ENCODE peak calls at places on chromosomes 5 and 9, in eight cellular contexts. D is GF-D8; Y is activated T-helper 9 cell treated with anti-CD3 and anti-CD28 coated beads, Interleukin-2, amount 50 U/mL, for 16 hours; U is stimulated activated CD4-positive, alpha-beta T cell treated with anti-CD3 and anti-CD28 coated beads, Interleukin-12 subunit alpha, Interleukin-12 subunit beta, amount 100 ng/mL, for 4 hours; K is CD4-positive, alpha-beta memory T cell; I is stimulated activated CD8-positive, alpha-beta memory T cell treated with anti-CD3 and anti-CD28 coated beads, Interleukin-2, amount 100 ng/mL, for 48 hours; V is DMS153; Q is retina. R is an unnamed sample.
A peak's percentile ranks its signal among the peaks of the same experiment; 100 is the strongest.

GRCh38 chr9:101487443-101487855 is 46.2 kb upstream of the RNF20 start:
- DNase-seq in D (no peak), Y (no peak), U (no peak), K (no peak), I (no peak), V (no peak), Q (no peak), R (no peak)

GRCh38 chr9:127785023-127785932 is 556 bp upstream of the CDK9 start:
- DNase-seq in D (peak; percentile 41), Y (peak; percentile 86), U (peak; percentile 85), K (peak; percentile 93), I (peak; percentile 79), V (peak; percentile 70), Q (peak; percentile 95), R (peak; percentile 93)

GRCh38 chr5:158287643-158288228 is 428.8 kb upstream of the CLINT1 start:
- DNase-seq in D (no peak), Y (no peak), U (no peak), K (no peak), I (no peak), V (no peak), Q (no peak), R (no peak)

GRCh38 chr9:128061305-128061704 is 5.8 kb downstream of the NAIF1 start:
- DNase-seq in D (no peak), Y (no peak), U (no peak), K (no peak), I (no peak), V (no peak), Q (no peak), R (no peak)

GRCh38 chr5:95846554-95847260 is 24.2 kb upstream of the GLRX start:
- DNase-seq in D (no peak), Y (peak; percentile 45), U (peak; percentile 59), K (peak; percentile 69), I (peak; percentile 37), V (peak; percentile 6), Q (peak; percentile 63), R (peak; percentile 70)

GRCh38 chr9:69980041-69980440 is 63.6 kb upstream of the MAMDC2 start:
- DNase-seq in D (no peak), Y (no peak), U (no peak), K (no peak), I (no peak), V (no peak), Q (no peak), R (no peak)

GRCh38 chr9:94554439-94555331 is at the start of gene PCAT7:
- DNase-seq in D (peak; percentile 71), Y (no peak), U (peak; percentile 6), K (no peak), I (peak; percentile 35), V (no peak), Q (peak; percentile 2), R (peak; percentile 93)

GRCh38 chr9:133935328-133936040 is 56.6 kb downstream of the VAV2 start:
- DNase-seq in D (no peak), Y (no peak), U (no peak), K (no peak), I (no peak), V (no peak), Q (no peak), R (no peak)

GRCh38 chr9:21609506-21609905 is 127.4 kb upstream of the IFNE start:
- DNase-seq in D (no peak), Y (no peak), U (no peak), K (no peak), I (no peak), V (no peak), Q (no peak), R (no peak)

GRCh38 chr9:95981741-95982390 is 106.4 kb downstream of the ERCC6L2 start:
- DNase-seq in D (peak; percentile 33), Y (no peak), U (no peak), K (peak; percentile 35), I (no peak), V (no peak), Q (peak; percentile 36), R (peak; percentile 80)

GRCh38 chr5:58598440-58598839 is 15.6 kb downstream of the RAB3C start:
- DNase-seq in D (no peak), Y (no peak), U (no peak), K (no peak), I (no peak), V (no peak), Q (no peak), R (no peak)

GRCh38 chr9:80707120-80707519 is 982.2 kb downstream of the TLE1 start:
- DNase-seq in D (no peak), Y (no peak), U (no peak), K (no peak), I (no peak), V (no peak), Q (no peak), R (no peak)

GRCh38 chr9:19104528-19105282 is 2.0 kb upstream of the HAUS6 start:
- DNase-seq in D (no peak), Y (no peak), U (no peak), K (no peak), I (no peak), V (no peak), Q (no peak), R (peak; percentile 39)

GRCh38 chr9:14314424-14314928 is 535 bp upstream of the NFIB start:
- DNase-seq in D (no peak), Y (no peak), U (no peak), K (no peak), I (no peak), V (peak; percentile 77), Q (peak; percentile 84), R (peak; percentile 39)

GRCh38 chr9:119289740-119290139 is 79.5 kb downstream of the BRINP1 start:
- DNase-seq in D (no peak), Y (no peak), U (no peak), K (no peak), I (no peak), V (no peak), Q (peak; percentile 57), R (peak; percentile 79)

GRCh38 chr9:123933401-123933800 is 3.5 kb upstream of the DENND1A start:
- DNase-seq in D (no peak), Y (no peak), U (no peak), K (no peak), I (no peak), V (no peak), Q (no peak), R (no peak)